ENCODE peak calls at places on chromosome 10, in eight cellular contexts. One of them, this sample, is unnamed.

GRCh38 chr10:129760416-129760815 is 203.7 kb downstream of the EBF3 start:
- DNase-seq in NCI-H1417: no peak
- DNase-seq in activated CD4-positive, alpha-beta T cell treated with anti-CD3 and anti-CD28 coated beads for 24 hours: no peak
- DNase-seq in keratinocyte: no peak
- DNase-seq in SHP77: no peak
- DNase-seq in AG08395: no peak
- DNase-seq in stimulated activated CD4-positive, alpha-beta T cell treated with anti-CD3 and anti-CD28 coated beads, Interleukin-15, amount 100 ng/mL, for 24 hours: no peak
- DNase-seq in NCI-H1436: no peak
- DNase-seq in this sample: no peak

GRCh38 chr10:77409697-77410471 is 227.7 kb downstream of the KCNMA1 start:
- DNase-seq in NCI-H1417: peak; percentile 25
- DNase-seq in activated CD4-positive, alpha-beta T cell treated with anti-CD3 and anti-CD28 coated beads for 24 hours: no peak
- DNase-seq in keratinocyte: no peak
- DNase-seq in SHP77: peak; percentile 9
- DNase-seq in AG08395: no peak
- DNase-seq in stimulated activated CD4-positive, alpha-beta T cell treated with anti-CD3 and anti-CD28 coated beads, Interleukin-15, amount 100 ng/mL, for 24 hours: no peak
- DNase-seq in NCI-H1436: peak; percentile 16
- DNase-seq in this sample: peak; percentile 83

GRCh38 chr10:50286517-50286916 is 35.2 kb upstream of the ASAH2 start:
- DNase-seq in NCI-H1417: no peak
- DNase-seq in activated CD4-positive, alpha-beta T cell treated with anti-CD3 and anti-CD28 coated beads for 24 hours: no peak
- DNase-seq in keratinocyte: no peak
- DNase-seq in SHP77: no peak
- DNase-seq in AG08395: peak; percentile 66
- DNase-seq in stimulated activated CD4-positive, alpha-beta T cell treated with anti-CD3 and anti-CD28 coated beads, Interleukin-15, amount 100 ng/mL, for 24 hours: no peak
- DNase-seq in NCI-H1436: no peak
- DNase-seq in this sample: no peak

GRCh38 chr10:114874827-114875541 is 53.4 kb downstream of the FHIP2A start:
- DNase-seq in NCI-H1417: no peak
- DNase-seq in activated CD4-positive, alpha-beta T cell treated with anti-CD3 and anti-CD28 coated beads for 24 hours: no peak
- DNase-seq in keratinocyte: no peak
- DNase-seq in SHP77: no peak
- DNase-seq in AG08395: peak; percentile 59
- DNase-seq in stimulated activated CD4-positive, alpha-beta T cell treated with anti-CD3 and anti-CD28 coated beads, Interleukin-15, amount 100 ng/mL, for 24 hours: peak; percentile 37
- DNase-seq in NCI-H1436: peak; percentile 54
- DNase-seq in this sample: no peak

GRCh38 chr10:97570146-97570788 is 2.3 kb upstream of the ANKRD2 start:
- DNase-seq in NCI-H1417: no peak
- DNase-seq in activated CD4-positive, alpha-beta T cell treated with anti-CD3 and anti-CD28 coated beads for 24 hours: no peak
- DNase-seq in keratinocyte: no peak
- DNase-seq in SHP77: no peak
- DNase-seq in AG08395: no peak
- DNase-seq in stimulated activated CD4-positive, alpha-beta T cell treated with anti-CD3 and anti-CD28 coated beads, Interleukin-15, amount 100 ng/mL, for 24 hours: no peak
- DNase-seq in NCI-H1436: no peak
- DNase-seq in this sample: no peak

GRCh38 chr10:8768854-8769253 is 714.4 kb downstream of the GATA3 start:
- DNase-seq in NCI-H1417: no peak
- DNase-seq in activated CD4-positive, alpha-beta T cell treated with anti-CD3 and anti-CD28 coated beads for 24 hours: no peak
- DNase-seq in keratinocyte: no peak
- DNase-seq in SHP77: no peak
- DNase-seq in AG08395: no peak
- DNase-seq in stimulated activated CD4-positive, alpha-beta T cell treated with anti-CD3 and anti-CD28 coated beads, Interleukin-15, amount 100 ng/mL, for 24 hours: no peak
- DNase-seq in NCI-H1436: no peak
- DNase-seq in this sample: no peak

GRCh38 chr10:131444862-131445461 is 133.4 kb upstream of the TCERG1L start:
- DNase-seq in NCI-H1417: no peak
- DNase-seq in activated CD4-positive, alpha-beta T cell treated with anti-CD3 and anti-CD28 coated beads for 24 hours: no peak
- DNase-seq in keratinocyte: no peak
- DNase-seq in SHP77: no peak
- DNase-seq in AG08395: no peak
- DNase-seq in stimulated activated CD4-positive, alpha-beta T cell treated with anti-CD3 and anti-CD28 coated beads, Interleukin-15, amount 100 ng/mL, for 24 hours: no peak
- DNase-seq in NCI-H1436: no peak
- DNase-seq in this sample: no peak

GRCh38 chr10:131706476-131706875 is 194.3 kb upstream of the PPP2R2D start:
- DNase-seq in NCI-H1417: no peak
- DNase-seq in activated CD4-positive, alpha-beta T cell treated with anti-CD3 and anti-CD28 coated beads for 24 hours: no peak
- DNase-seq in keratinocyte: no peak
- DNase-seq in SHP77: no peak
- DNase-seq in AG08395: no peak
- DNase-seq in stimulated activated CD4-positive, alpha-beta T cell treated with anti-CD3 and anti-CD28 coated beads, Interleukin-15, amount 100 ng/mL, for 24 hours: no peak
- DNase-seq in NCI-H1436: no peak
- DNase-seq in this sample: no peak

GRCh38 chr10:103197177-103197576 is 4.1 kb upstream of the NT5C2 start:
- DNase-seq in NCI-H1417: no peak
- DNase-seq in activated CD4-positive, alpha-beta T cell treated with anti-CD3 and anti-CD28 coated beads for 24 hours: no peak
- DNase-seq in keratinocyte: no peak
- DNase-seq in SHP77: no peak
- DNase-seq in AG08395: peak; percentile 90
- DNase-seq in stimulated activated CD4-positive, alpha-beta T cell treated with anti-CD3 and anti-CD28 coated beads, Interleukin-15, amount 100 ng/mL, for 24 hours: peak; percentile 21
- DNase-seq in NCI-H1436: no peak
- DNase-seq in this sample: no peak

GRCh38 chr10:80537705-80538480 is at the start of gene SH2D4B:
- DNase-seq in NCI-H1417: no peak
- DNase-seq in activated CD4-positive, alpha-beta T cell treated with anti-CD3 and anti-CD28 coated beads for 24 hours: no peak
- DNase-seq in keratinocyte: no peak
- DNase-seq in SHP77: no peak
- DNase-seq in AG08395: no peak
- DNase-seq in stimulated activated CD4-positive, alpha-beta T cell treated with anti-CD3 and anti-CD28 coated beads, Interleukin-15, amount 100 ng/mL, for 24 hours: no peak
- DNase-seq in NCI-H1436: no peak
- DNase-seq in this sample: no peak

GRCh38 chr10:133527779-133528271 is 662 bp downstream of the CYP2E1 start:
- DNase-seq in NCI-H1417: no peak
- DNase-seq in activated CD4-positive, alpha-beta T cell treated with anti-CD3 and anti-CD28 coated beads for 24 hours: no peak
- DNase-seq in keratinocyte: no peak
- DNase-seq in SHP77: no peak
- DNase-seq in AG08395: no peak
- DNase-seq in stimulated activated CD4-positive, alpha-beta T cell treated with anti-CD3 and anti-CD28 coated beads, Interleukin-15, amount 100 ng/mL, for 24 hours: no peak
- DNase-seq in NCI-H1436: no peak
- DNase-seq in this sample: no peak

GRCh38 chr10:88200637-88201036 is 337.2 kb downstream of the PTEN start:
- DNase-seq in NCI-H1417: no peak
- DNase-seq in activated CD4-positive, alpha-beta T cell treated with anti-CD3 and anti-CD28 coated beads for 24 hours: no peak
- DNase-seq in keratinocyte: no peak
- DNase-seq in SHP77: no peak
- DNase-seq in AG08395: no peak
- DNase-seq in stimulated activated CD4-positive, alpha-beta T cell treated with anti-CD3 and anti-CD28 coated beads, Interleukin-15, amount 100 ng/mL, for 24 hours: no peak
- DNase-seq in NCI-H1436: no peak
- DNase-seq in this sample: no peak

GRCh38 chr10:129106314-129106713 is 360.7 kb upstream of the MGMT start:
- DNase-seq in NCI-H1417: no peak
- DNase-seq in activated CD4-positive, alpha-beta T cell treated with anti-CD3 and anti-CD28 coated beads for 24 hours: no peak
- DNase-seq in keratinocyte: no peak
- DNase-seq in SHP77: no peak
- DNase-seq in AG08395: no peak
- DNase-seq in stimulated activated CD4-positive, alpha-beta T cell treated with anti-CD3 and anti-CD28 coated beads, Interleukin-15, amount 100 ng/mL, for 24 hours: no peak
- DNase-seq in NCI-H1436: no peak
- DNase-seq in this sample: no peak